ENCODE peak calls at places on chromosomes 3 and 15, in nine cellular contexts. One of them, this sample, is unnamed.

GRCh38 chr3:42473083-42473932 is 29.1 kb upstream of the VIPR1 start:
- DNase-seq in hepatocyte: peak; percentile 20
- DNase-seq in endodermal cell: no peak
- DNase-seq in H7: no peak
- DNase-seq in right lobe of liver: no peak
- DNase-seq in upper lobe of right lung: peak; percentile 75
- DNase-seq in IMR-90: peak; percentile 16
- DNase-seq in effector memory CD4-positive, alpha-beta T cell: no peak
- DNase-seq in CD8-positive, alpha-beta T cell: no peak
- DNase-seq in this sample: peak; percentile 74

GRCh38 chr3:25513642-25514266 is 85.7 kb downstream of the RARB start:
- DNase-seq in effector memory CD4-positive, alpha-beta T cell: no peak
- DNase-seq in hepatocyte: no peak
- DNase-seq in IMR-90: no peak
- DNase-seq in endodermal cell: no peak
- DNase-seq in upper lobe of right lung: no peak
- DNase-seq in CD8-positive, alpha-beta T cell: no peak
- DNase-seq in right lobe of liver: no peak
- DNase-seq in H7: peak; percentile 8
- DNase-seq in this sample: no peak

GRCh38 chr3:28940530-28940929 is 340.3 kb upstream of the RBMS3 start:
- DNase-seq in endodermal cell: no peak
- DNase-seq in right lobe of liver: no peak
- DNase-seq in effector memory CD4-positive, alpha-beta T cell: no peak
- DNase-seq in IMR-90: peak; percentile 92
- DNase-seq in upper lobe of right lung: no peak
- DNase-seq in H7: no peak
- DNase-seq in CD8-positive, alpha-beta T cell: no peak
- DNase-seq in hepatocyte: peak; percentile 5
- DNase-seq in this sample: no peak

GRCh38 chr3:65936908-65937638 is 101.6 kb downstream of the MAGI1 start:
- DNase-seq in effector memory CD4-positive, alpha-beta T cell: no peak
- DNase-seq in upper lobe of right lung: no peak
- DNase-seq in hepatocyte: peak; percentile 17
- DNase-seq in IMR-90: no peak
- DNase-seq in CD8-positive, alpha-beta T cell: no peak
- DNase-seq in H7: no peak
- DNase-seq in endodermal cell: peak; percentile 64
- DNase-seq in right lobe of liver: no peak
- DNase-seq in this sample: no peak

GRCh38 chr15:55742498-55742926 is 440 bp downstream of the PRTG start:
- DNase-seq in H7: no peak
- DNase-seq in IMR-90: peak; percentile 22
- DNase-seq in endodermal cell: no peak
- DNase-seq in CD8-positive, alpha-beta T cell: no peak
- DNase-seq in effector memory CD4-positive, alpha-beta T cell: no peak
- DNase-seq in right lobe of liver: peak; percentile 56
- DNase-seq in hepatocyte: peak; percentile 61
- DNase-seq in upper lobe of right lung: peak; percentile 70
- DNase-seq in this sample: no peak

GRCh38 chr3:69866988-69867720 is 127.9 kb downstream of the MITF start:
- DNase-seq in upper lobe of right lung: no peak
- DNase-seq in right lobe of liver: no peak
- DNase-seq in H7: no peak
- DNase-seq in effector memory CD4-positive, alpha-beta T cell: no peak
- DNase-seq in CD8-positive, alpha-beta T cell: no peak
- DNase-seq in IMR-90: peak; percentile 63
- DNase-seq in hepatocyte: no peak
- DNase-seq in endodermal cell: no peak
- DNase-seq in this sample: no peak

GRCh38 chr3:100637197-100637631 is 27.8 kb downstream of the ADGRG7 start:
- DNase-seq in endodermal cell: no peak
- DNase-seq in hepatocyte: peak; percentile 31
- DNase-seq in upper lobe of right lung: no peak
- DNase-seq in CD8-positive, alpha-beta T cell: no peak
- DNase-seq in right lobe of liver: no peak
- DNase-seq in H7: no peak
- DNase-seq in IMR-90: peak; percentile 28
- DNase-seq in effector memory CD4-positive, alpha-beta T cell: no peak
- DNase-seq in this sample: no peak

GRCh38 chr3:187136936-187137335 is 2.4 kb downstream of the RPL39L start:
- DNase-seq in H7: no peak
- DNase-seq in upper lobe of right lung: no peak
- DNase-seq in effector memory CD4-positive, alpha-beta T cell: no peak
- DNase-seq in IMR-90: peak; percentile 74
- DNase-seq in right lobe of liver: no peak
- DNase-seq in CD8-positive, alpha-beta T cell: no peak
- DNase-seq in endodermal cell: no peak
- DNase-seq in hepatocyte: no peak
- DNase-seq in this sample: no peak

GRCh38 chr3:62370112-62371031 is 3.0 kb downstream of the FEZF2 start:
- DNase-seq in IMR-90: no peak
- DNase-seq in upper lobe of right lung: no peak
- DNase-seq in hepatocyte: no peak
- DNase-seq in right lobe of liver: no peak
- DNase-seq in CD8-positive, alpha-beta T cell: no peak
- DNase-seq in endodermal cell: peak; percentile 78
- DNase-seq in effector memory CD4-positive, alpha-beta T cell: no peak
- DNase-seq in H7: peak; percentile 74
- DNase-seq in this sample: no peak

GRCh38 chr3:62368705-62369475 is 4.5 kb downstream of the FEZF2 start:
- DNase-seq in right lobe of liver: no peak
- DNase-seq in IMR-90: no peak
- DNase-seq in hepatocyte: no peak
- DNase-seq in endodermal cell: peak; percentile 87
- DNase-seq in upper lobe of right lung: no peak
- DNase-seq in CD8-positive, alpha-beta T cell: no peak
- DNase-seq in effector memory CD4-positive, alpha-beta T cell: no peak
- DNase-seq in H7: peak; percentile 87
- DNase-seq in this sample: no peak

GRCh38 chr3:62367735-62368704 is 5.3 kb downstream of the FEZF2 start:
- DNase-seq in right lobe of liver: no peak
- DNase-seq in IMR-90: no peak
- DNase-seq in H7: peak; percentile 63
- DNase-seq in effector memory CD4-positive, alpha-beta T cell: no peak
- DNase-seq in hepatocyte: no peak
- DNase-seq in upper lobe of right lung: no peak
- DNase-seq in CD8-positive, alpha-beta T cell: no peak
- DNase-seq in endodermal cell: peak; percentile 65
- DNase-seq in this sample: no peak

GRCh38 chr3:62371032-62371734 is 2.2 kb downstream of the FEZF2 start:
- DNase-seq in effector memory CD4-positive, alpha-beta T cell: no peak
- DNase-seq in H7: peak; percentile 67
- DNase-seq in IMR-90: no peak
- DNase-seq in hepatocyte: no peak
- DNase-seq in endodermal cell: peak; percentile 78
- DNase-seq in right lobe of liver: no peak
- DNase-seq in CD8-positive, alpha-beta T cell: no peak
- DNase-seq in upper lobe of right lung: no peak
- DNase-seq in this sample: no peak

DNA sequence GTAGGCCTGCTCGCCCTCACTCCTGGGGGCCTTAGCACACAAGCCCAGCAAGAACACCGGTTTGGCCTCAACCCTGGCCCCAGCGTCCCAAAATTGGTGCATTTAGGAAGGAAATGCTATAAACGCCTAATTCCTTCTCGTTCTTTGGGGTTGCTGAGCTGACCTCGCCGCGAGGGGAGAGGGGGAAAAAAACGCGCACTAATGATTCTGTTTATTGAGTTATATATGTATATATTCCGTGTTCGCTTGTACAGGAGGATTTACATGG is 3.9 kb downstream of the FEZF2 start:
- DNase-seq in endodermal cell: no peak
- DNase-seq in effector memory CD4-positive, alpha-beta T cell: no peak
- DNase-seq in hepatocyte: no peak
- DNase-seq in right lobe of liver: no peak
- DNase-seq in CD8-positive, alpha-beta T cell: no peak
- DNase-seq in H7: no peak
- DNase-seq in upper lobe of right lung: no peak
- DNase-seq in IMR-90: no peak
- DNase-seq in this sample: no peak
- H3K27me3 ChIP-seq in endodermal cell: peaks cover 100% of the 10 kb centered on the region
- H3K27me3 ChIP-seq in effector memory CD4-positive, alpha-beta T cell: peaks cover 4% of the 10 kb centered on the region
- H3K27me3 ChIP-seq in hepatocyte: peaks cover 98% of the 10 kb centered on the region
- H3K27me3 ChIP-seq in right lobe of liver: no peaks in the 10 kb centered on the region
- H3K27me3 ChIP-seq in CD8-positive, alpha-beta T cell: peaks cover 27% of the 10 kb centered on the region
- H3K27me3 ChIP-seq in H7: peaks cover 98% of the 10 kb centered on the region
- H3K27me3 ChIP-seq in upper lobe of right lung: peaks cover 83% of the 10 kb centered on the region
- H3K27me3 ChIP-seq in IMR-90: peaks cover 85% of the 10 kb centered on the region
- H3K27me3 ChIP-seq in this sample: peaks cover 40% of the 10 kb centered on the region

GRCh38 chr3:149472393-149472792 is 2.1 kb upstream of the TM4SF4 start:
- DNase-seq in H7: no peak
- DNase-seq in right lobe of liver: no peak
- DNase-seq in hepatocyte: no peak
- DNase-seq in effector memory CD4-positive, alpha-beta T cell: no peak
- DNase-seq in endodermal cell: no peak
- DNase-seq in upper lobe of right lung: no peak
- DNase-seq in IMR-90: peak; percentile 59
- DNase-seq in CD8-positive, alpha-beta T cell: no peak
- DNase-seq in this sample: no peak

GRCh38 chr3:149475451-149476060 is 1.1 kb downstream of the TM4SF4 start:
- DNase-seq in IMR-90: peak; percentile 19
- DNase-seq in upper lobe of right lung: no peak
- DNase-seq in endodermal cell: no peak
- DNase-seq in right lobe of liver: peak; percentile 50
- DNase-seq in hepatocyte: no peak
- DNase-seq in effector memory CD4-positive, alpha-beta T cell: no peak
- DNase-seq in H7: no peak
- DNase-seq in CD8-positive, alpha-beta T cell: no peak
- DNase-seq in this sample: no peak

GRCh38 chr3:149473314-149473990 is 1.0 kb upstream of the TM4SF4 start:
- DNase-seq in right lobe of liver: no peak
- DNase-seq in CD8-positive, alpha-beta T cell: no peak
- DNase-seq in endodermal cell: no peak
- DNase-seq in effector memory CD4-positive, alpha-beta T cell: no peak
- DNase-seq in hepatocyte: peak; percentile 80
- DNase-seq in upper lobe of right lung: no peak
- DNase-seq in IMR-90: peak; percentile 85
- DNase-seq in H7: no peak
- DNase-seq in this sample: peak; percentile 86

GRCh38 chr3:149476135-149476684 is 1.7 kb downstream of the TM4SF4 start:
- DNase-seq in IMR-90: no peak
- DNase-seq in H7: no peak
- DNase-seq in effector memory CD4-positive, alpha-beta T cell: no peak
- DNase-seq in right lobe of liver: peak; percentile 57
- DNase-seq in endodermal cell: no peak
- DNase-seq in upper lobe of right lung: no peak
- DNase-seq in hepatocyte: no peak
- DNase-seq in CD8-positive, alpha-beta T cell: no peak
- DNase-seq in this sample: no peak

DNA sequence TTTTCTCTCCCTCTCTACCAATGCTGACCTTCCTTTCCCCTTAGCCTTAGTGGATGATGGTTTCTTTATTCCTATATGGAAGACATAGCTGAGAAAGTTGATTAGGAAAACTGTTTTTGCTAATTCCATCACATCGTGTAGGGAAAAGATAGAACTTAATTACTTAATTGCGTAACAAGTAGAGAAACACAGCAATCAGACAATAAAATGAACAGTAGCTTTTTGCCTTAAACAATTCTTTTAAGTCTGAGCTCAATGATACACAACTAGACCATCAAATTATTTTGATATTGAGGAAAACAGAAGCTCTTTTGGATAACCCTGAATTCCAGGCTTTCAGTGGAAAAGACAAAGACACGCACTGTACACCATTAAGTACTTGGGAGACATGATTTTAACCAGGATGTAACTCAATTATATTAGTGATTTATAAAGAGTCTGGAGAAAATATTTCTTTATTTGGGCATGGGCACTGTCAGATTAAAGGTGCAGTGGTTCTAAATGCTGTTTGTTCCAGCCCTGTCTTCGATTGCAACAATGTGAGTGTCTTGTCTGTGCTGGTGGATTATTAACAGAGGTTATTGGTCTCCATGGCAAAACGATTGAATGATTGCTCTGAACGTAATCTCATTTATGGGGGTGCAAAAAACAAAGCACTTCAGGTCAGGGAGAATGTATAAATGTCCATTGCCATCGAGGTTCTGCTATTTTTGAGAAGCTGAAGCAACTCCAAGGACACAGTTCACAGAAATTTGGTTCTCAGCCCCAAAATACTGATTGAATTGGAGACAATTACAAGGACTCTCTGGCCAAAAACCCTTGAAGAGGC is at the start of gene TM4SF4:
- DNase-seq in effector memory CD4-positive, alpha-beta T cell: no peak
- DNase-seq in upper lobe of right lung: no peak
- DNase-seq in hepatocyte: peak; percentile 40
- DNase-seq in IMR-90: no peak
- DNase-seq in H7: no peak
- DNase-seq in endodermal cell: no peak
- DNase-seq in CD8-positive, alpha-beta T cell: no peak
- DNase-seq in right lobe of liver: no peak
- DNase-seq in this sample: no peak
- H3K27me3 ChIP-seq in effector memory CD4-positive, alpha-beta T cell: no peaks in the 10 kb centered on the region
- H3K27me3 ChIP-seq in upper lobe of right lung: no peaks in the 10 kb centered on the region
- H3K27me3 ChIP-seq in hepatocyte: no peaks in the 10 kb centered on the region
- H3K27me3 ChIP-seq in IMR-90: no peaks in the 10 kb centered on the region
- H3K27me3 ChIP-seq in H7: no peaks in the 10 kb centered on the region
- H3K27me3 ChIP-seq in endodermal cell: no peaks in the 10 kb centered on the region
- H3K27me3 ChIP-seq in CD8-positive, alpha-beta T cell: no peaks in the 10 kb centered on the region
- H3K27me3 ChIP-seq in right lobe of liver: no peaks in the 10 kb centered on the region
- H3K27me3 ChIP-seq in this sample: no peaks in the 10 kb centered on the region

DNA sequence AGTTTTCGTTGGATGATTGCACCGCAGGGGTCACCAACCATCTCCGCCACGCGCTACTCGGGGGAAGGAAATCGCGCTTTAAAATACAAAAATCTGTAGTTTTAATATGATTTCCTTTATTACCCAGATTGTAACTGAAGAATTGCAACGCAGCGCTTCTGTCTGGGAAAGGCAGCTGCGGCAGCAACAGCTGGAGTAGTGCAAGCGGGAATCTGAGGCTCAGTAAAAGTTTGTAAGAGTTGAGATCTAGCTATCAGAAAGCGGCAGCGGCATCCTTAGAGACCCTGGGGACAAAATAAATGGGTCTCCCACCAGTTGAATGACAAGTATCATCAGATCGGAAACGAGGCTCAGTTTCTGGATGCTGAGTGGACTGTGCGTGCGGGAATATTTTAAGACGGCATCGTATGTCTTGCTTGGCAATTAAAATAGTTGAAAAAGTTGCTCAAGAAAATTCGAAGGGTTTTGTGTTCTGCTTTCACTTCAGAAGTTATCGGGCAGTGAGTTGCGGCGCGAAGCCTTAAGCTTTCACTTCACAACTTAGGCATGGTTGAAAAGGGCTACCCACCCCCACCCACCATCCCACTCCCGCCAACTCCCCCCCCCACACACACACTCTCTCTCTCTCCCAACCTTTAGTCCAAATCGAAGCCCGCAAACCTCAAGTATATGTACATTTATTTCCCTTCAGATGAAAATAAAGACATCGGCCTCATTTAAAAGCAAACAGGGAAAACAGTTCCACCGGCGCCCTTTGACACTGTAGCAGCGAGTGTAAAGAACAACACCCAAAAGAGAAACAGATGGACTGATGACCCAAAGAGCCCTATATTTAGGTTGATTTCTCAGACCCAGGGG is 2.6 kb downstream of the MECOM start:
- DNase-seq in hepatocyte: peak; percentile 30
- DNase-seq in upper lobe of right lung: no peak
- DNase-seq in IMR-90: peak; percentile 46
- DNase-seq in effector memory CD4-positive, alpha-beta T cell: no peak
- DNase-seq in H7: peak; percentile 51
- DNase-seq in CD8-positive, alpha-beta T cell: no peak
- DNase-seq in right lobe of liver: no peak
- DNase-seq in endodermal cell: peak; percentile 62
- DNase-seq in this sample: peak; percentile 59
- H3K27me3 ChIP-seq in hepatocyte: peaks cover 65% of the 10 kb centered on the region
- H3K27me3 ChIP-seq in upper lobe of right lung: peaks cover 59% of the 10 kb centered on the region
- H3K27me3 ChIP-seq in IMR-90: peaks cover 27% of the 10 kb centered on the region
- H3K27me3 ChIP-seq in effector memory CD4-positive, alpha-beta T cell: peaks cover 64% of the 10 kb centered on the region
- H3K27me3 ChIP-seq in H7: peaks cover 62% of the 10 kb centered on the region
- H3K27me3 ChIP-seq in CD8-positive, alpha-beta T cell: peaks cover 56% of the 10 kb centered on the region
- H3K27me3 ChIP-seq in right lobe of liver: no peaks in the 10 kb centered on the region
- H3K27me3 ChIP-seq in endodermal cell: peaks cover 84% of the 10 kb centered on the region
- H3K27me3 ChIP-seq in this sample: peaks cover 37% of the 10 kb centered on the region

GRCh38 chr3:14880486-14881179 is 61.9 kb downstream of the FGD5 start:
- DNase-seq in upper lobe of right lung: no peak
- DNase-seq in right lobe of liver: no peak
- DNase-seq in hepatocyte: no peak
- DNase-seq in H7: no peak
- DNase-seq in effector memory CD4-positive, alpha-beta T cell: no peak
- DNase-seq in IMR-90: no peak
- DNase-seq in CD8-positive, alpha-beta T cell: no peak
- DNase-seq in endodermal cell: no peak
- DNase-seq in this sample: no peak
- H3K27me3 ChIP-seq in upper lobe of right lung: no peaks in the 10 kb centered on the region
- H3K27me3 ChIP-seq in right lobe of liver: no peaks in the 10 kb centered on the region
- H3K27me3 ChIP-seq in hepatocyte: no peaks in the 10 kb centered on the region
- H3K27me3 ChIP-seq in H7: no peaks in the 10 kb centered on the region
- H3K27me3 ChIP-seq in effector memory CD4-positive, alpha-beta T cell: no peaks in the 10 kb centered on the region
- H3K27me3 ChIP-seq in IMR-90: peaks cover 9% of the 10 kb centered on the region
- H3K27me3 ChIP-seq in CD8-positive, alpha-beta T cell: no peaks in the 10 kb centered on the region
- H3K27me3 ChIP-seq in endodermal cell: no peaks in the 10 kb centered on the region
- H3K27me3 ChIP-seq in this sample: no peaks in the 10 kb centered on the region

This sample was measured in stomach.